ENCODE peak calls at places on chromosomes 3 and 15, in eight cellular contexts. One of them, this sample, is unnamed.

GRCh38 chr3:111392911-111393351 is 149.1 kb upstream of the CD96 start:
- DNase-seq in HCT116: peak
- DNase-seq in HepG2: no peak
- DNase-seq in SK-N-SH: no peak
- DNase-seq in H1: no peak
- DNase-seq in A549: no peak
- DNase-seq in IMR-90: no peak
- DNase-seq in K562: no peak
- DNase-seq in this sample: no peak

GRCh38 chr3:151983538-151983937 is 110.1 kb downstream of the SUCNR1 start:
- DNase-seq in HCT116: no peak
- DNase-seq in IMR-90: no peak
- DNase-seq in SK-N-SH: no peak
- DNase-seq in K562: no peak
- DNase-seq in H1: no peak
- DNase-seq in A549: no peak
- DNase-seq in HepG2: no peak
- DNase-seq in this sample: no peak

GRCh38 chr3:112774293-112774926 is 72.3 kb downstream of the CD200R1L start:
- DNase-seq in HCT116: no peak
- DNase-seq in IMR-90: peak
- DNase-seq in HepG2: no peak
- DNase-seq in A549: peak
- DNase-seq in SK-N-SH: no peak
- DNase-seq in H1: no peak
- DNase-seq in K562: no peak
- DNase-seq in this sample: no peak

GRCh38 chr3:37787027-37787868 is 74.4 kb upstream of the CTDSPL start:
- DNase-seq in IMR-90: no peak
- DNase-seq in K562: no peak
- DNase-seq in H1: no peak
- DNase-seq in HepG2: no peak
- DNase-seq in HCT116: no peak
- DNase-seq in A549: no peak
- DNase-seq in SK-N-SH: no peak
- DNase-seq in this sample: no peak

GRCh38 chr3:177431525-177432255 is 234.4 kb upstream of the TBL1XR1 start:
- DNase-seq in HCT116: no peak
- DNase-seq in SK-N-SH: peak
- DNase-seq in K562: peak
- DNase-seq in H1: no peak
- DNase-seq in HepG2: no peak
- DNase-seq in A549: no peak
- DNase-seq in IMR-90: no peak
- DNase-seq in this sample: no peak

GRCh38 chr3:107430214-107431047 is 53.2 kb downstream of the CCDC54 start:
- DNase-seq in H1: no peak
- DNase-seq in HepG2: no peak
- DNase-seq in HCT116: no peak
- DNase-seq in IMR-90: peak
- DNase-seq in SK-N-SH: peak
- DNase-seq in A549: no peak
- DNase-seq in K562: no peak
- DNase-seq in this sample: no peak

GRCh38 chr3:31165399-31165860 is 271.0 kb upstream of the GADL1 start:
- DNase-seq in K562: no peak
- DNase-seq in IMR-90: peak
- DNase-seq in H1: no peak
- DNase-seq in SK-N-SH: no peak
- DNase-seq in A549: no peak
- DNase-seq in HCT116: no peak
- DNase-seq in HepG2: no peak
- DNase-seq in this sample: no peak

GRCh38 chr15:81166949-81167816 is 29.5 kb upstream of the IL16 start:
- DNase-seq in IMR-90: no peak
- DNase-seq in HCT116: no peak
- DNase-seq in K562: peak
- DNase-seq in H1: no peak
- DNase-seq in SK-N-SH: no peak
- DNase-seq in HepG2: no peak
- DNase-seq in A549: no peak
- DNase-seq in this sample: no peak

GRCh38 chr3:98763076-98763475 is at the start of gene ST3GAL6:
- DNase-seq in HepG2: no peak
- DNase-seq in HCT116: no peak
- DNase-seq in H1: no peak
- DNase-seq in SK-N-SH: peak
- DNase-seq in K562: no peak
- DNase-seq in A549: no peak
- DNase-seq in IMR-90: peak
- DNase-seq in this sample: no peak

GRCh38 chr3:6779140-6779539 is 81.8 kb upstream of the GRM7 start:
- DNase-seq in SK-N-SH: no peak
- DNase-seq in H1: no peak
- DNase-seq in K562: no peak
- DNase-seq in HCT116: peak
- DNase-seq in IMR-90: no peak
- DNase-seq in HepG2: no peak
- DNase-seq in A549: no peak
- DNase-seq in this sample: no peak

GRCh38 chr15:62021991-62022600 is 38.2 kb downstream of the VPS13C start:
- DNase-seq in A549: no peak
- DNase-seq in K562: peak
- DNase-seq in HCT116: peak
- DNase-seq in H1: no peak
- DNase-seq in IMR-90: no peak
- DNase-seq in HepG2: peak
- DNase-seq in SK-N-SH: no peak
- DNase-seq in this sample: no peak

GRCh38 chr3:188256764-188257163 is 102.8 kb downstream of the LPP start:
- DNase-seq in HepG2: no peak
- DNase-seq in K562: no peak
- DNase-seq in SK-N-SH: no peak
- DNase-seq in HCT116: no peak
- DNase-seq in IMR-90: no peak
- DNase-seq in A549: no peak
- DNase-seq in H1: no peak
- DNase-seq in this sample: no peak

GRCh38 chr3:188229177-188229576 is 75.2 kb downstream of the LPP start:
- DNase-seq in HepG2: no peak
- DNase-seq in H1: no peak
- DNase-seq in IMR-90: no peak
- DNase-seq in SK-N-SH: no peak
- DNase-seq in HCT116: no peak
- DNase-seq in A549: no peak
- DNase-seq in K562: no peak
- DNase-seq in this sample: no peak

GRCh38 chr3:123372789-123373534 is 75.9 kb downstream of the ADCY5 start:
- DNase-seq in HCT116: no peak
- DNase-seq in A549: no peak
- DNase-seq in H1: no peak
- DNase-seq in HepG2: no peak
- DNase-seq in SK-N-SH: no peak
- DNase-seq in IMR-90: no peak
- DNase-seq in K562: no peak
- DNase-seq in this sample: no peak

GRCh38 chr3:179181021-179181472 is 32.9 kb downstream of the PIK3CA start:
- DNase-seq in SK-N-SH: no peak
- DNase-seq in A549: no peak
- DNase-seq in H1: no peak
- DNase-seq in IMR-90: peak
- DNase-seq in HepG2: no peak
- DNase-seq in HCT116: no peak
- DNase-seq in K562: no peak
- DNase-seq in this sample: no peak

GRCh38 chr3:149314807-149315578 is 18.4 kb downstream of the TM4SF18 start:
- DNase-seq in K562: no peak
- DNase-seq in IMR-90: peak
- DNase-seq in SK-N-SH: no peak
- DNase-seq in A549: no peak
- DNase-seq in HepG2: peak
- DNase-seq in HCT116: no peak
- DNase-seq in H1: no peak
- DNase-seq in this sample: no peak

GRCh38 chr15:39461536-39462140 is 119.2 kb upstream of the THBS1 start:
- DNase-seq in H1: no peak
- DNase-seq in HepG2: no peak
- DNase-seq in SK-N-SH: no peak
- DNase-seq in HCT116: no peak
- DNase-seq in IMR-90: no peak
- DNase-seq in K562: no peak
- DNase-seq in A549: no peak
- DNase-seq in this sample: no peak
- TF ChIP-seq RAD21 in H1: no peak
- TF ChIP-seq RAD21 in HepG2: no peak
- TF ChIP-seq RAD21 in SK-N-SH: no peak
- TF ChIP-seq RAD21 in HCT116: no peak
- TF ChIP-seq RAD21 in IMR-90: no peak
- TF ChIP-seq RAD21 in K562: no peak
- TF ChIP-seq RAD21 in A549: no peak
- TF ChIP-seq RAD21 in this sample: no peak

DNA sequence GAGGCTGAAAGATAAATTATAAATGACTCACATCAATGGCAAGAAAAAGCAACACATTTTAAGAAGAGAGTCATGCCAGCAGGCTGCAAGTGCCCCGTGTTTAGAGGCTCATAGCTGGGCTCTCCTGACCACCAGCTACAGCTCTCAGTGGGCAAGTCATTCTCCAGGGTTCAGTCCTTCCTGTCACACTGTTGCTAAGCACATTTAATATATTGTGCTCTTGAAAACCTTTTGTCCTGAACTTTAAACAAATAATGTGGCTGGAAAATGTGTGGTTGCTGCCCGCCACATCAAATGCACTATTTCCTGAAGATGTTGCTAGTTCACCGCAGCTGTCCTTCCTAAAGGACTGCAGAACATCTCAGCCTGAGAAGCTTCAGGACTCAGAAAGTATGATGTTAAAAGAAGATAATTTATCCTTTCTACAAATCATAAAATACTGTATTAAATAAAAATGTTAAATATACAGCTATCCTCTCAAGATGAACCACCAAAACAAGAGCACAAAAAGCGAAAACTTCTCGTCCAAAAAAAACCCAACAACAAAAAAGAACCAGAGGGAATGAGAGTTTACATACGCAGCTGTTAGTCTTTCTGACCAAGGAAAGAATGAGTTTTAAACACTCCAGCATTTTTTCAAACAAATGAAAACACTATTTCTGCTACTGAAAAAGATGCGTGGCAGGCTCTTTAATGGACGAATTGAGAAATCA is 956 bp downstream of the TARS3 start:
- DNase-seq in HCT116: no peak
- DNase-seq in H1: no peak
- DNase-seq in IMR-90: peak
- DNase-seq in A549: no peak
- DNase-seq in HepG2: no peak
- DNase-seq in SK-N-SH: peak
- DNase-seq in K562: no peak
- DNase-seq in this sample: peak
- TF ChIP-seq RAD21 in HCT116: no peak
- TF ChIP-seq RAD21 in H1: no peak
- TF ChIP-seq RAD21 in IMR-90: no peak
- TF ChIP-seq RAD21 in A549: no peak
- TF ChIP-seq RAD21 in HepG2: no peak
- TF ChIP-seq RAD21 in SK-N-SH: no peak
- TF ChIP-seq RAD21 in K562: no peak
- TF ChIP-seq RAD21 in this sample: no peak

GRCh38 chr3:127822836-127823589 is 698 bp upstream of the MGLL start:
- DNase-seq in HCT116: no peak
- DNase-seq in A549: no peak
- DNase-seq in H1: no peak
- DNase-seq in HepG2: no peak
- DNase-seq in SK-N-SH: peak
- DNase-seq in IMR-90: peak
- DNase-seq in K562: peak
- DNase-seq in this sample: no peak
- TF ChIP-seq RAD21 in HCT116: no peak
- TF ChIP-seq RAD21 in A549: no peak
- TF ChIP-seq RAD21 in H1: no peak
- TF ChIP-seq RAD21 in HepG2: no peak
- TF ChIP-seq RAD21 in SK-N-SH: peak
- TF ChIP-seq RAD21 in IMR-90: peak
- TF ChIP-seq RAD21 in K562: no peak
- TF ChIP-seq RAD21 in this sample: peak

GRCh38 chr15:100093211-100094126 is 248.3 kb downstream of the ADAMTS17 start:
- DNase-seq in SK-N-SH: no peak
- DNase-seq in K562: no peak
- DNase-seq in HCT116: no peak
- DNase-seq in A549: no peak
- DNase-seq in H1: no peak
- DNase-seq in HepG2: no peak
- DNase-seq in IMR-90: peak
- DNase-seq in this sample: no peak

GRCh38 chr15:100095896-100096600 is 245.7 kb downstream of the ADAMTS17 start:
- DNase-seq in K562: no peak
- DNase-seq in HCT116: no peak
- DNase-seq in HepG2: no peak
- DNase-seq in SK-N-SH: no peak
- DNase-seq in IMR-90: no peak
- DNase-seq in H1: no peak
- DNase-seq in A549: no peak
- DNase-seq in this sample: no peak

GRCh38 chr15:100094127-100094510 is 247.7 kb downstream of the ADAMTS17 start:
- DNase-seq in IMR-90: no peak
- DNase-seq in HCT116: no peak
- DNase-seq in K562: no peak
- DNase-seq in A549: no peak
- DNase-seq in HepG2: no peak
- DNase-seq in SK-N-SH: no peak
- DNase-seq in H1: no peak
- DNase-seq in this sample: no peak

GRCh38 chr15:100090411-100090810 is 251.4 kb downstream of the ADAMTS17 start:
- DNase-seq in H1: no peak
- DNase-seq in HepG2: no peak
- DNase-seq in SK-N-SH: no peak
- DNase-seq in HCT116: no peak
- DNase-seq in K562: no peak
- DNase-seq in A549: no peak
- DNase-seq in IMR-90: no peak
- DNase-seq in this sample: no peak

DNA sequence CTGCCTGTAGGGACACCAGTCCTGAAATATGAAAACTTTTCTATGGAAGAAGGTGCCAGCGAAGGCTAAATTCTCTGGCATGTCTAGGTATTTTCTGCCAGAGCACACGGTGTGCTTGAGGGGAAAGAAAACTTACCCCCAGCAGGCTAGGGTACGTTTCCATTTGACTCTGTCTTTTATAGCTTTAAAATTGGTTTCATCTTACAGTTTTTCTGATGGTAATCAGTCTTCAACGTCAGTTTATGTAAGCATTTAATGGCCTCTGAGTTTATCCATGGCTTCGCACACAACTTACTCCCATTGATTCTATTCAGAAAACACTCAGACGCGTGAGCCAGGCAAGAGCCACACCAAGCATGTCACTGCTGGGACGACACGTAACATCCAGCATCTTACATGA is 249.7 kb downstream of the ADAMTS17 start:
- DNase-seq in IMR-90: no peak
- DNase-seq in SK-N-SH: no peak
- DNase-seq in HepG2: no peak
- DNase-seq in H1: no peak
- DNase-seq in HCT116: no peak
- DNase-seq in K562: no peak
- DNase-seq in A549: no peak
- DNase-seq in this sample: no peak
- TF ChIP-seq RAD21 in IMR-90: no peak
- TF ChIP-seq RAD21 in SK-N-SH: no peak
- TF ChIP-seq RAD21 in HepG2: no peak
- TF ChIP-seq RAD21 in H1: no peak
- TF ChIP-seq RAD21 in HCT116: no peak
- TF ChIP-seq RAD21 in K562: no peak
- TF ChIP-seq RAD21 in A549: no peak
- TF ChIP-seq RAD21 in this sample: no peak